ENCODE peak calls at places on chromosomes 12 and 14, in eight cellular contexts. J, H, I, Y, C, T, A and Z are unnamed samples.

GRCh38 chr12:89960607-89961394 is 252.2 kb upstream of the ATP2B1 start:
- DNase-seq in Y (no peak), J (no peak), I (no peak), H (no peak), T (no peak), C (no peak), A (no peak), Z (peak)

GRCh38 chr12:99767809-99768208 is 120.3 kb downstream of the GARIN6 start:
- DNase-seq in I (peak), C (peak), Y (no peak), A (peak), H (no peak), T (no peak), J (no peak), Z (no peak)

GRCh38 chr14:75196468-75196867 is 20.1 kb upstream of the TMED10 start:
- DNase-seq in T (no peak), H (no peak), J (no peak), C (no peak), Y (no peak), I (peak), A (no peak), Z (no peak)

GRCh38 chr12:52349196-52349595 is 18.1 kb downstream of the KRT85 start:
- DNase-seq in H (no peak), A (no peak), J (no peak), T (no peak), C (no peak), Y (no peak), I (no peak), Z (peak)

GRCh38 chr12:14883663-14884062 is 2.0 kb downstream of the MGP start:
- DNase-seq in I (no peak), H (no peak), C (no peak), J (no peak), A (peak), Y (no peak), T (peak), Z (no peak)

GRCh38 chr12:414841-415240 is 13.4 kb downstream of the CCDC77 start:
- DNase-seq in A (no peak), I (no peak), H (no peak), C (no peak), Y (no peak), T (no peak), J (no peak), Z (no peak)

GRCh38 chr14:23061995-23062394 is 4.7 kb upstream of the CDH24 start:
- DNase-seq in I (no peak), A (no peak), J (no peak), C (peak), H (no peak), Y (no peak), T (peak), Z (peak)

GRCh38 chr14:22981090-22982012 is 1.0 kb downstream of the AJUBA start:
- DNase-seq in C (no peak), H (peak), Y (peak), I (no peak), J (no peak), T (peak), A (no peak), Z (no peak)

GRCh38 chr14:22381751-22382150 is 207.3 kb downstream of the DAD1 start:
- DNase-seq in Y (no peak), H (no peak), I (no peak), J (no peak), T (no peak), A (no peak), C (no peak), Z (no peak)

GRCh38 chr14:61860294-61860918 is 98.2 kb downstream of the SNAPC1 start:
- DNase-seq in I (peak), A (no peak), C (no peak), Y (peak), J (no peak), H (peak), T (no peak), Z (no peak)

GRCh38 chr12:103829092-103829491 is 11.9 kb downstream of the NT5DC3 start:
- DNase-seq in A (no peak), Y (no peak), I (no peak), H (no peak), J (no peak), C (no peak), T (no peak), Z (no peak)

GRCh38 chr12:94458882-94459772 is 540 bp downstream of the CEP83 start:
- DNase-seq in Y (no peak), H (no peak), A (no peak), J (no peak), C (peak), T (no peak), I (peak), Z (no peak)

GRCh38 chr12:120412421-120412820 is 25.5 kb upstream of the COX6A1 start:
- DNase-seq in I (no peak), T (no peak), H (no peak), C (no peak), Y (no peak), J (no peak), A (no peak), Z (no peak)

GRCh38 chr12:5718680-5719079 is 226.4 kb downstream of the ANO2 start:
- DNase-seq in A (no peak), C (no peak), J (no peak), Y (no peak), I (no peak), H (no peak), T (peak), Z (no peak)

GRCh38 chr12:9646794-9647622 is 22.5 kb upstream of the CLEC2D start:
- DNase-seq in T (no peak), I (peak), J (no peak), C (no peak), A (no peak), Y (no peak), H (peak), Z (no peak)

GRCh38 chr14:104870368-104871144 is 5.5 kb downstream of the CEP170B start:
- DNase-seq in C (no peak), A (no peak), Y (peak), T (peak), H (peak), J (no peak), I (no peak), Z (no peak)

GRCh38 chr12:94674835-94675234 is 24.5 kb upstream of the TMCC3 start:
- DNase-seq in A (no peak), T (peak), H (no peak), C (no peak), J (no peak), I (no peak), Y (no peak), Z (no peak)

GRCh38 chr12:119808441-119808840 is 68.7 kb downstream of the CIT start:
- DNase-seq in H (no peak), C (peak), I (no peak), A (no peak), Y (no peak), T (no peak), J (no peak), Z (peak)

GRCh38 chr12:68451261-68452091 is 119.3 kb upstream of the MDM1 start:
- DNase-seq in T (no peak), H (no peak), I (no peak), A (no peak), J (no peak), C (peak), Y (peak), Z (no peak)

GRCh38 chr12:109292342-109292711 is 16.8 kb downstream of the FOXN4 start:
- DNase-seq in J (no peak), C (no peak), H (no peak), Y (no peak), T (peak), I (no peak), A (no peak), Z (no peak)

GRCh38 chr14:103143535-103143934 is 20.3 kb downstream of the TNFAIP2 start:
- DNase-seq in A (no peak), T (no peak), I (no peak), J (no peak), C (no peak), Y (no peak), H (no peak), Z (no peak)

GRCh38 chr12:9626821-9627220 is 19.1 kb upstream of the KLRB1 start:
- DNase-seq in Y (no peak), C (no peak), H (no peak), I (no peak), T (no peak), J (no peak), A (no peak), Z (no peak)

GRCh38 chr12:57190037-57190436 is 26.6 kb upstream of the NXPH4 start:
- DNase-seq in Y (no peak), T (no peak), J (no peak), C (no peak), I (no peak), A (peak), H (no peak), Z (no peak)

GRCh38 chr14:24367506-24368214 is at the start of gene NFATC4:
- DNase-seq in A (peak), I (peak), Y (no peak), C (peak), J (no peak), H (peak), T (peak), Z (no peak)

GRCh38 chr12:110689002-110689600 is at the start of gene HVCN1:
- DNase-seq in Y (peak), H (peak), A (no peak), I (peak), J (peak), C (no peak), T (peak), Z (no peak)

GRCh38 chr14:31560759-31561154 is 447 bp upstream of the NUBPL start:
- DNase-seq in J (no peak), H (no peak), T (no peak), I (no peak), Y (no peak), A (no peak), C (no peak), Z (no peak)

GRCh38 chr12:79706156-79706555 is 15.4 kb upstream of the PAWR start:
- DNase-seq in T (no peak), C (no peak), I (no peak), J (no peak), A (no peak), H (no peak), Y (no peak), Z (peak)

GRCh38 chr14:80584638-80585505 is 356.7 kb downstream of the CEP128 start:
- DNase-seq in H (no peak), T (no peak), Y (no peak), A (no peak), I (peak), C (no peak), J (no peak), Z (peak)

GRCh38 chr12:88571543-88571942 is 8.7 kb downstream of the KITLG start:
- DNase-seq in T (no peak), Y (no peak), H (no peak), I (no peak), A (no peak), C (no peak), J (no peak), Z (no peak)

GRCh38 chr14:54194501-54194900 is 202.3 kb upstream of the CDKN3 start:
- DNase-seq in J (no peak), I (no peak), C (no peak), Y (no peak), A (no peak), H (no peak), T (no peak), Z (no peak)

GRCh38 chr12:39365364-39366001 is 77.4 kb downstream of the KIF21A start:
- DNase-seq in J (no peak), I (no peak), A (no peak), C (no peak), H (no peak), Y (no peak), T (no peak), Z (no peak)

GRCh38 chr12:24845615-24846014 is 103.3 kb downstream of the BCAT1 start:
- DNase-seq in J (no peak), C (no peak), I (no peak), A (no peak), H (no peak), Y (no peak), T (no peak), Z (no peak)

GRCh38 chr12:100128509-100128908 is 14.2 kb downstream of the BLTP3B start:
- DNase-seq in C (no peak), A (peak), I (peak), Y (no peak), J (peak), T (no peak), H (peak), Z (no peak)